ENCODE peak calls at places on chromosomes 13 and 19, in ten cellular contexts. One of them, this sample, is unnamed.

GRCh38 chr19:12799723-12800343 is 1.8 kb downstream of the PRDX2 start:
- DNase-seq in suprapubic skin: no peak
- DNase-seq in heart left ventricle: no peak
- DNase-seq in CD8-positive, alpha-beta T cell: no peak
- DNase-seq in AG10803: no peak
- DNase-seq in epithelial cell of proximal tubule: no peak
- DNase-seq in PC-3: no peak
- DNase-seq in hepatocyte: no peak
- DNase-seq in HCT116: no peak
- DNase-seq in tibial artery: no peak
- DNase-seq in this sample: no peak

GRCh38 chr19:5237190-5237780 is 103.3 kb downstream of the PTPRS start:
- DNase-seq in AG10803: no peak
- DNase-seq in CD8-positive, alpha-beta T cell: no peak
- DNase-seq in tibial artery: no peak
- DNase-seq in hepatocyte: no peak
- DNase-seq in HCT116: no peak
- DNase-seq in suprapubic skin: no peak
- DNase-seq in epithelial cell of proximal tubule: no peak
- DNase-seq in PC-3: no peak
- DNase-seq in heart left ventricle: no peak
- DNase-seq in this sample: no peak

GRCh38 chr19:15280915-15281683 is 48.9 kb upstream of the EPHX3 start:
- DNase-seq in HCT116: no peak
- DNase-seq in CD8-positive, alpha-beta T cell: no peak
- DNase-seq in heart left ventricle: peak
- DNase-seq in PC-3: peak
- DNase-seq in AG10803: peak
- DNase-seq in tibial artery: peak
- DNase-seq in hepatocyte: peak
- DNase-seq in epithelial cell of proximal tubule: peak
- DNase-seq in suprapubic skin: peak
- DNase-seq in this sample: peak

GRCh38 chr13:59680429-59681024 is 483.2 kb downstream of the DIAPH3 start:
- DNase-seq in HCT116: peak
- DNase-seq in heart left ventricle: no peak
- DNase-seq in AG10803: peak
- DNase-seq in tibial artery: no peak
- DNase-seq in suprapubic skin: no peak
- DNase-seq in epithelial cell of proximal tubule: no peak
- DNase-seq in CD8-positive, alpha-beta T cell: no peak
- DNase-seq in PC-3: peak
- DNase-seq in hepatocyte: no peak
- DNase-seq in this sample: no peak

GRCh38 chr19:3304871-3305423 is 61.4 kb upstream of the NFIC start:
- DNase-seq in epithelial cell of proximal tubule: no peak
- DNase-seq in suprapubic skin: no peak
- DNase-seq in HCT116: peak
- DNase-seq in tibial artery: peak
- DNase-seq in heart left ventricle: peak
- DNase-seq in AG10803: peak
- DNase-seq in hepatocyte: peak
- DNase-seq in CD8-positive, alpha-beta T cell: peak
- DNase-seq in PC-3: peak
- DNase-seq in this sample: no peak

GRCh38 chr13:110339975-110340550 is 33.0 kb downstream of the COL4A2 start:
- DNase-seq in HCT116: no peak
- DNase-seq in PC-3: no peak
- DNase-seq in hepatocyte: no peak
- DNase-seq in heart left ventricle: no peak
- DNase-seq in suprapubic skin: no peak
- DNase-seq in AG10803: no peak
- DNase-seq in epithelial cell of proximal tubule: no peak
- DNase-seq in tibial artery: no peak
- DNase-seq in CD8-positive, alpha-beta T cell: no peak
- DNase-seq in this sample: no peak

GRCh38 chr13:80109313-80109712 is 231.6 kb downstream of the SPRY2 start:
- DNase-seq in tibial artery: no peak
- DNase-seq in HCT116: no peak
- DNase-seq in heart left ventricle: no peak
- DNase-seq in epithelial cell of proximal tubule: no peak
- DNase-seq in AG10803: no peak
- DNase-seq in hepatocyte: no peak
- DNase-seq in PC-3: no peak
- DNase-seq in suprapubic skin: no peak
- DNase-seq in CD8-positive, alpha-beta T cell: no peak
- DNase-seq in this sample: no peak

GRCh38 chr19:5691930-5692784 is 2.1 kb downstream of the RPL36 start:
- DNase-seq in PC-3: no peak
- DNase-seq in HCT116: no peak
- DNase-seq in hepatocyte: peak
- DNase-seq in tibial artery: no peak
- DNase-seq in AG10803: no peak
- DNase-seq in heart left ventricle: no peak
- DNase-seq in suprapubic skin: no peak
- DNase-seq in epithelial cell of proximal tubule: no peak
- DNase-seq in CD8-positive, alpha-beta T cell: no peak
- DNase-seq in this sample: no peak

GRCh38 chr13:50388481-50388880 is 373.2 kb downstream of the KCNRG start:
- DNase-seq in suprapubic skin: no peak
- DNase-seq in heart left ventricle: no peak
- DNase-seq in AG10803: no peak
- DNase-seq in hepatocyte: no peak
- DNase-seq in HCT116: no peak
- DNase-seq in tibial artery: no peak
- DNase-seq in epithelial cell of proximal tubule: no peak
- DNase-seq in CD8-positive, alpha-beta T cell: no peak
- DNase-seq in PC-3: no peak
- DNase-seq in this sample: no peak

GRCh38 chr13:50386527-50387123 is 371.4 kb downstream of the KCNRG start:
- DNase-seq in AG10803: peak
- DNase-seq in epithelial cell of proximal tubule: no peak
- DNase-seq in hepatocyte: peak
- DNase-seq in tibial artery: no peak
- DNase-seq in heart left ventricle: no peak
- DNase-seq in suprapubic skin: no peak
- DNase-seq in PC-3: peak
- DNase-seq in HCT116: no peak
- DNase-seq in CD8-positive, alpha-beta T cell: no peak
- DNase-seq in this sample: no peak

GRCh38 chr13:50384724-50385123 is 369.5 kb downstream of the KCNRG start:
- DNase-seq in PC-3: no peak
- DNase-seq in hepatocyte: no peak
- DNase-seq in CD8-positive, alpha-beta T cell: no peak
- DNase-seq in tibial artery: no peak
- DNase-seq in epithelial cell of proximal tubule: no peak
- DNase-seq in heart left ventricle: no peak
- DNase-seq in HCT116: no peak
- DNase-seq in AG10803: no peak
- DNase-seq in suprapubic skin: no peak
- DNase-seq in this sample: no peak

GRCh38 chr13:50389726-50390125 is 374.5 kb downstream of the KCNRG start:
- DNase-seq in PC-3: no peak
- DNase-seq in epithelial cell of proximal tubule: no peak
- DNase-seq in HCT116: no peak
- DNase-seq in CD8-positive, alpha-beta T cell: no peak
- DNase-seq in suprapubic skin: no peak
- DNase-seq in hepatocyte: no peak
- DNase-seq in heart left ventricle: no peak
- DNase-seq in AG10803: no peak
- DNase-seq in tibial artery: no peak
- DNase-seq in this sample: no peak

DNA sequence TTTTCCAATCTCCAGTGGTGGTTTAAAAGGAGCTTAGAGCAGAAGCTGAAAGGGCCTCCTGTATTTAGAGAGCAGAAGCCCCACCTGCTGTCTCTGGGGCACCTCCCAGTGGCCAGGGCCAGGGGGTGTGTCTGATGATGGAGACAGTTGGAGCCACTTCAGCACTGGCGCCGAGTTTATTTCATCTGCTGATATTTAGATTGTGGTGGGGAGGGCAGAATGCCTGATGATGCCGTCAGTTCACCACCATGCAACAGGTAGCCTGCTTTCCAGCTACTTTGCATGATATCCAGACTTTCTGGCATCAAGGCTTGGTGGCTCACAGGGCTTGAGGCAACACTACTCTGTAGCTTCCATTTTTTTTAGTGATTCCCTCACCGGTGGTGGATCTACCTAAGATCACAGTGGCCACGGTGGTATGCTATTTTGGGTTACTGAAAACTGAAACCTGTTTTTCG is 371.9 kb downstream of the KCNRG start:
- DNase-seq in suprapubic skin: no peak
- DNase-seq in tibial artery: peak
- DNase-seq in CD8-positive, alpha-beta T cell: peak
- DNase-seq in heart left ventricle: peak
- DNase-seq in AG10803: peak
- DNase-seq in HCT116: no peak
- DNase-seq in PC-3: peak
- DNase-seq in epithelial cell of proximal tubule: no peak
- DNase-seq in hepatocyte: peak
- DNase-seq in this sample: no peak
- TF ChIP-seq CTCF in suprapubic skin: no peak
- TF ChIP-seq CTCF in tibial artery: peak
- TF ChIP-seq CTCF in CD8-positive, alpha-beta T cell: no peak
- TF ChIP-seq CTCF in heart left ventricle: peak
- TF ChIP-seq CTCF in AG10803: peak
- TF ChIP-seq CTCF in HCT116: peak
- TF ChIP-seq CTCF in PC-3: peak
- TF ChIP-seq CTCF in epithelial cell of proximal tubule: peak
- TF ChIP-seq CTCF in hepatocyte: peak
- TF ChIP-seq CTCF in this sample: peak

DNA sequence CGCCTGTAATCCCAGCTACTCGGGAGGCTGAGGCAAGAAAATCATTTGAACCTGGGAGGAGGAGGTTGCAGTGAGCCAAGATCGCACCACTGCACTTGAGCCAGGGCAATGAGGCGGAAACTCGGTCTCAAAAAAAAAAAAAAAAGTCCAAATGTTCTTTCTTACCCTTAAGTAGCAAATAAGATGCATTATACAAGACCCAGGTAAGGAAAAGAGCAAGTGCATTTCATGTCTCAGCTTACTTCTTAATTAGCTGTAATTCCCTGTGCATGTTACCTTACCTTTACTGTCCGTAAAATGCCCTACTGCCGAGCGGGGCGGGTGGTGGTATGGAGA is 3.8 kb upstream of the ZNF681 start:
- DNase-seq in hepatocyte: no peak
- DNase-seq in heart left ventricle: no peak
- DNase-seq in tibial artery: peak
- DNase-seq in suprapubic skin: no peak
- DNase-seq in epithelial cell of proximal tubule: no peak
- DNase-seq in PC-3: no peak
- DNase-seq in AG10803: no peak
- DNase-seq in CD8-positive, alpha-beta T cell: no peak
- DNase-seq in HCT116: no peak
- DNase-seq in this sample: no peak
- H3K4me3 ChIP-seq in hepatocyte: peak
- H3K4me3 ChIP-seq in heart left ventricle: peak
- H3K4me3 ChIP-seq in tibial artery: peak
- H3K4me3 ChIP-seq in suprapubic skin: peak
- H3K4me3 ChIP-seq in epithelial cell of proximal tubule: peak
- H3K4me3 ChIP-seq in PC-3: peak
- H3K4me3 ChIP-seq in AG10803: peak
- H3K4me3 ChIP-seq in CD8-positive, alpha-beta T cell: peak
- H3K4me3 ChIP-seq in HCT116: no peak
- H3K4me3 ChIP-seq in this sample: peak

GRCh38 chr19:54432144-54432738 is 16.8 kb upstream of the LENG8 start:
- DNase-seq in HCT116: peak
- DNase-seq in CD8-positive, alpha-beta T cell: no peak
- DNase-seq in PC-3: peak
- DNase-seq in hepatocyte: no peak
- DNase-seq in heart left ventricle: no peak
- DNase-seq in epithelial cell of proximal tubule: no peak
- DNase-seq in tibial artery: no peak
- DNase-seq in AG10803: no peak
- DNase-seq in suprapubic skin: no peak
- DNase-seq in this sample: no peak

GRCh38 chr19:54429176-54429495 is 13.9 kb downstream of the TTYH1 start:
- DNase-seq in AG10803: no peak
- DNase-seq in HCT116: no peak
- DNase-seq in suprapubic skin: no peak
- DNase-seq in hepatocyte: no peak
- DNase-seq in tibial artery: no peak
- DNase-seq in PC-3: no peak
- DNase-seq in CD8-positive, alpha-beta T cell: no peak
- DNase-seq in epithelial cell of proximal tubule: no peak
- DNase-seq in heart left ventricle: no peak
- DNase-seq in this sample: no peak

GRCh38 chr19:54429545-54430227 is 14.4 kb downstream of the TTYH1 start:
- DNase-seq in HCT116: no peak
- DNase-seq in heart left ventricle: no peak
- DNase-seq in hepatocyte: no peak
- DNase-seq in AG10803: no peak
- DNase-seq in CD8-positive, alpha-beta T cell: no peak
- DNase-seq in epithelial cell of proximal tubule: no peak
- DNase-seq in suprapubic skin: no peak
- DNase-seq in tibial artery: no peak
- DNase-seq in PC-3: no peak
- DNase-seq in this sample: no peak

GRCh38 chr19:54431255-54431838 is 16.1 kb downstream of the TTYH1 start:
- DNase-seq in heart left ventricle: no peak
- DNase-seq in PC-3: peak
- DNase-seq in hepatocyte: no peak
- DNase-seq in epithelial cell of proximal tubule: no peak
- DNase-seq in CD8-positive, alpha-beta T cell: no peak
- DNase-seq in tibial artery: no peak
- DNase-seq in HCT116: peak
- DNase-seq in AG10803: no peak
- DNase-seq in suprapubic skin: no peak
- DNase-seq in this sample: no peak

GRCh38 chr19:54430306-54431254 is 15.3 kb downstream of the TTYH1 start:
- DNase-seq in suprapubic skin: no peak
- DNase-seq in tibial artery: no peak
- DNase-seq in PC-3: peak
- DNase-seq in heart left ventricle: peak
- DNase-seq in AG10803: no peak
- DNase-seq in hepatocyte: peak
- DNase-seq in CD8-positive, alpha-beta T cell: peak
- DNase-seq in epithelial cell of proximal tubule: no peak
- DNase-seq in HCT116: peak
- DNase-seq in this sample: no peak
- TF ChIP-seq CTCF in suprapubic skin: no peak
- TF ChIP-seq CTCF in tibial artery: no peak
- TF ChIP-seq CTCF in PC-3: peak
- TF ChIP-seq CTCF in heart left ventricle: peak
- TF ChIP-seq CTCF in AG10803: peak
- TF ChIP-seq CTCF in hepatocyte: peak
- TF ChIP-seq CTCF in CD8-positive, alpha-beta T cell: peak
- TF ChIP-seq CTCF in epithelial cell of proximal tubule: peak
- TF ChIP-seq CTCF in HCT116: no peak
- TF ChIP-seq CTCF in this sample: no peak

DNA sequence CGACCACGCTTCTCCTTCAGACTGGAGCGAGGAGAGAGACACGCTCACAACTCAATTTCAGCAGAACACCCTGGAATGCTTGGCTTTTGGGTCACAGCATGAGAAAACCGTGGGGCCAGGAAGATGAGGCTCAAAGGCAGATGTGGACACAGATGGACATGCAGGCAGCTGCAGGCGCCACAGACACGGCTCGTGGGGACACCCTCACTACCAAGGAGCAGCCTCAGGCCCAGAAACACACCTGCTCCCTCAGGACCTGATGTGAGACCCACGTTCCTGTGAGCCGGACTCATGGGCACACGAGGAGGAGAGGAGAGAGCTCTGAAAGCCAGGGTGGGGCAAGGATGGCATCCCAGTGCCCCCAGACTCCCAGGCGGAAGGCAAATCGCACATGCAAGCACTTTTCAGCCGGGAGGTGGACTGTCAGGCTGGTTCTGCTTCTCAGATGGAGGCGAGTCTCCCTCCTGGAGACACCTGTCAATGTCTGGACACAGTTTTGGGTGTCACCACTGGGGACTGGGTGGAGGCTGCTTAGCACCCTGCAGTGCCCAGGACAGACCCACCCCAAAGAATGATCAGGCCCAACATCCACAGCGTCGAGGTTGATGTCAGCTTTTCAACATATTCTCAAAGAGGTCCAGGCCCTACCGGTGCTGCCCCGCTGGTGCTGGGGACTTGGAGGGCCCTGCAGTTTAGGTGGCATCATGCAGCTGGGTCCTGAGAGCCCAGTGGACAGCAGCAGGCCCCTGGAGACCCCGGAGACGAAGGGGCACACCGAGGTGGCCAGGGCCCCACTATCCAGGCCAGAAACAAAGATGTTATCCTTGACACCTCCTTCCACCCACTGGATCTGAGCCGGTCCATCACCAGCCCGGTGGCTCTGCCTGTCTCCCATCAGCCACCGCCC is 2.3 kb downstream of the ABHD17A start:
- DNase-seq in AG10803: no peak
- DNase-seq in suprapubic skin: no peak
- DNase-seq in heart left ventricle: no peak
- DNase-seq in CD8-positive, alpha-beta T cell: no peak
- DNase-seq in epithelial cell of proximal tubule: no peak
- DNase-seq in HCT116: no peak
- DNase-seq in PC-3: no peak
- DNase-seq in hepatocyte: no peak
- DNase-seq in tibial artery: no peak
- DNase-seq in this sample: no peak
- H3K4me3 ChIP-seq in AG10803: peak
- H3K4me3 ChIP-seq in suprapubic skin: peak
- H3K4me3 ChIP-seq in heart left ventricle: peak
- H3K4me3 ChIP-seq in CD8-positive, alpha-beta T cell: peak
- H3K4me3 ChIP-seq in epithelial cell of proximal tubule: peak
- H3K4me3 ChIP-seq in HCT116: no peak
- H3K4me3 ChIP-seq in PC-3: peak
- H3K4me3 ChIP-seq in hepatocyte: no peak
- H3K4me3 ChIP-seq in tibial artery: no peak
- H3K4me3 ChIP-seq in this sample: no peak